ENCODE peak calls at places on chromosomes 7 and 10, in seven cellular contexts. One of them, this sample, is unnamed.
A peak's percentile ranks its signal among the peaks of the same experiment; 100 is the strongest.

GRCh38 chr7:6106140-6106904 is 75.1 kb downstream of the ANKRD61 start:
- DNase-seq in cardiac muscle cell: no peak
- DNase-seq in left ventricle myocardium inferior: no peak
- DNase-seq in SK-N-SH: no peak
- DNase-seq in transverse colon: peak; percentile 28
- DNase-seq in IMR-90: peak; percentile 38
- DNase-seq in neuronal stem cell: no peak
- DNase-seq in this sample: peak; percentile 29

GRCh38 chr10:34670101-34670500 is 145.0 kb downstream of the PARD3 start:
- DNase-seq in transverse colon: no peak
- DNase-seq in neuronal stem cell: no peak
- DNase-seq in left ventricle myocardium inferior: no peak
- DNase-seq in IMR-90: no peak
- DNase-seq in SK-N-SH: no peak
- DNase-seq in cardiac muscle cell: no peak
- DNase-seq in this sample: peak; percentile 34

GRCh38 chr7:111982133-111982532 is 224.1 kb downstream of the DOCK4 start:
- DNase-seq in left ventricle myocardium inferior: no peak
- DNase-seq in cardiac muscle cell: no peak
- DNase-seq in transverse colon: no peak
- DNase-seq in SK-N-SH: no peak
- DNase-seq in neuronal stem cell: no peak
- DNase-seq in IMR-90: no peak
- DNase-seq in this sample: no peak

GRCh38 chr7:31735991-31736982 is 49.3 kb downstream of the PPP1R17 start:
- DNase-seq in neuronal stem cell: peak; percentile 81
- DNase-seq in IMR-90: peak; percentile 51
- DNase-seq in cardiac muscle cell: peak; percentile 80
- DNase-seq in left ventricle myocardium inferior: peak; percentile 20
- DNase-seq in transverse colon: peak; percentile 47
- DNase-seq in SK-N-SH: peak; percentile 64
- DNase-seq in this sample: peak; percentile 65

GRCh38 chr7:121041516-121042148 is 53.1 kb downstream of the CPED1 start:
- DNase-seq in SK-N-SH: peak; percentile 44
- DNase-seq in left ventricle myocardium inferior: no peak
- DNase-seq in transverse colon: no peak
- DNase-seq in cardiac muscle cell: no peak
- DNase-seq in neuronal stem cell: no peak
- DNase-seq in IMR-90: peak; percentile 43
- DNase-seq in this sample: no peak

GRCh38 chr7:33666526-33666925 is 238.8 kb upstream of the BMPER start:
- DNase-seq in left ventricle myocardium inferior: no peak
- DNase-seq in transverse colon: no peak
- DNase-seq in neuronal stem cell: no peak
- DNase-seq in IMR-90: peak; percentile 6
- DNase-seq in cardiac muscle cell: no peak
- DNase-seq in SK-N-SH: no peak
- DNase-seq in this sample: no peak

GRCh38 chr7:68417659-68418058 is 1180.6 kb upstream of the AUTS2 start:
- DNase-seq in neuronal stem cell: no peak
- DNase-seq in SK-N-SH: no peak
- DNase-seq in left ventricle myocardium inferior: no peak
- DNase-seq in IMR-90: no peak
- DNase-seq in cardiac muscle cell: no peak
- DNase-seq in transverse colon: no peak
- DNase-seq in this sample: no peak

GRCh38 chr10:7756360-7756992 is 31.3 kb downstream of the KIN start:
- DNase-seq in left ventricle myocardium inferior: no peak
- DNase-seq in neuronal stem cell: no peak
- DNase-seq in SK-N-SH: no peak
- DNase-seq in IMR-90: peak; percentile 8
- DNase-seq in cardiac muscle cell: no peak
- DNase-seq in transverse colon: peak; percentile 20
- DNase-seq in this sample: peak; percentile 62

GRCh38 chr7:109641445-109641844 is 1071.8 kb downstream of the DNAJB9 start:
- DNase-seq in SK-N-SH: no peak
- DNase-seq in IMR-90: no peak
- DNase-seq in neuronal stem cell: no peak
- DNase-seq in transverse colon: no peak
- DNase-seq in left ventricle myocardium inferior: no peak
- DNase-seq in cardiac muscle cell: no peak
- DNase-seq in this sample: no peak

GRCh38 chr7:69782917-69783684 is 184.8 kb downstream of the AUTS2 start:
- DNase-seq in neuronal stem cell: no peak
- DNase-seq in IMR-90: no peak
- DNase-seq in cardiac muscle cell: no peak
- DNase-seq in SK-N-SH: no peak
- DNase-seq in transverse colon: peak; percentile 18
- DNase-seq in left ventricle myocardium inferior: peak; percentile 45
- DNase-seq in this sample: no peak

GRCh38 chr7:127158659-127159058 is 94.1 kb downstream of the GRM8 start:
- DNase-seq in cardiac muscle cell: peak; percentile 10
- DNase-seq in SK-N-SH: no peak
- DNase-seq in neuronal stem cell: no peak
- DNase-seq in transverse colon: no peak
- DNase-seq in left ventricle myocardium inferior: no peak
- DNase-seq in IMR-90: no peak
- DNase-seq in this sample: no peak

GRCh38 chr7:121752706-121753105 is 120.3 kb upstream of the PTPRZ1 start:
- DNase-seq in left ventricle myocardium inferior: no peak
- DNase-seq in neuronal stem cell: no peak
- DNase-seq in SK-N-SH: peak; percentile 2
- DNase-seq in transverse colon: no peak
- DNase-seq in IMR-90: peak; percentile 13
- DNase-seq in cardiac muscle cell: peak; percentile 22
- DNase-seq in this sample: no peak

GRCh38 chr7:150755473-150756099 is 18.4 kb downstream of the GIMAP5 start:
- DNase-seq in neuronal stem cell: no peak
- DNase-seq in SK-N-SH: no peak
- DNase-seq in left ventricle myocardium inferior: no peak
- DNase-seq in IMR-90: no peak
- DNase-seq in transverse colon: no peak
- DNase-seq in cardiac muscle cell: no peak
- DNase-seq in this sample: no peak

GRCh38 chr10:124318076-124318475 is 100.6 kb downstream of the OAT start:
- DNase-seq in left ventricle myocardium inferior: no peak
- DNase-seq in IMR-90: no peak
- DNase-seq in transverse colon: no peak
- DNase-seq in SK-N-SH: no peak
- DNase-seq in cardiac muscle cell: no peak
- DNase-seq in neuronal stem cell: no peak
- DNase-seq in this sample: no peak

GRCh38 chr10:11434323-11434722 is 177.1 kb downstream of the USP6NL start:
- DNase-seq in neuronal stem cell: no peak
- DNase-seq in cardiac muscle cell: no peak
- DNase-seq in SK-N-SH: peak; percentile 74
- DNase-seq in left ventricle myocardium inferior: no peak
- DNase-seq in IMR-90: no peak
- DNase-seq in transverse colon: no peak
- DNase-seq in this sample: no peak

GRCh38 chr10:77267703-77268630 is 369.6 kb downstream of the KCNMA1 start:
- DNase-seq in cardiac muscle cell: no peak
- DNase-seq in left ventricle myocardium inferior: no peak
- DNase-seq in transverse colon: no peak
- DNase-seq in SK-N-SH: no peak
- DNase-seq in IMR-90: peak; percentile 65
- DNase-seq in neuronal stem cell: no peak
- DNase-seq in this sample: no peak

GRCh38 chr7:44144426-44144967 is 3.4 kb upstream of the MYL7 start:
- DNase-seq in cardiac muscle cell: no peak
- DNase-seq in SK-N-SH: peak; percentile 29
- DNase-seq in transverse colon: no peak
- DNase-seq in neuronal stem cell: no peak
- DNase-seq in IMR-90: no peak
- DNase-seq in left ventricle myocardium inferior: no peak
- DNase-seq in this sample: no peak

GRCh38 chr7:94883676-94884075 is 23.7 kb upstream of the PPP1R9A start:
- DNase-seq in IMR-90: no peak
- DNase-seq in SK-N-SH: no peak
- DNase-seq in left ventricle myocardium inferior: no peak
- DNase-seq in transverse colon: no peak
- DNase-seq in neuronal stem cell: no peak
- DNase-seq in cardiac muscle cell: no peak
- DNase-seq in this sample: no peak

GRCh38 chr10:4820804-4821401 is 5.1 kb upstream of the AKR1E2 start:
- DNase-seq in cardiac muscle cell: no peak
- DNase-seq in transverse colon: no peak
- DNase-seq in IMR-90: no peak
- DNase-seq in neuronal stem cell: no peak
- DNase-seq in left ventricle myocardium inferior: no peak
- DNase-seq in SK-N-SH: no peak
- DNase-seq in this sample: no peak

GRCh38 chr10:110457851-110458582 is 39.7 kb upstream of the DUSP5 start:
- DNase-seq in left ventricle myocardium inferior: no peak
- DNase-seq in neuronal stem cell: no peak
- DNase-seq in cardiac muscle cell: no peak
- DNase-seq in IMR-90: no peak
- DNase-seq in transverse colon: peak; percentile 19
- DNase-seq in SK-N-SH: no peak
- DNase-seq in this sample: no peak

GRCh38 chr7:140604760-140605159 is 35.9 kb downstream of the DENND2A start:
- DNase-seq in left ventricle myocardium inferior: no peak
- DNase-seq in transverse colon: no peak
- DNase-seq in cardiac muscle cell: no peak
- DNase-seq in neuronal stem cell: no peak
- DNase-seq in SK-N-SH: no peak
- DNase-seq in IMR-90: peak; percentile 92
- DNase-seq in this sample: no peak

GRCh38 chr7:101905203-101905865 is 87.9 kb downstream of the CUX1 start:
- DNase-seq in neuronal stem cell: no peak
- DNase-seq in left ventricle myocardium inferior: no peak
- DNase-seq in transverse colon: no peak
- DNase-seq in SK-N-SH: no peak
- DNase-seq in IMR-90: peak; percentile 29
- DNase-seq in cardiac muscle cell: no peak
- DNase-seq in this sample: no peak

GRCh38 chr7:143931739-143932138 is 3.3 kb upstream of the OR2F2 start:
- DNase-seq in left ventricle myocardium inferior: no peak
- DNase-seq in neuronal stem cell: no peak
- DNase-seq in SK-N-SH: no peak
- DNase-seq in cardiac muscle cell: no peak
- DNase-seq in transverse colon: no peak
- DNase-seq in IMR-90: peak; percentile 35
- DNase-seq in this sample: no peak

GRCh38 chr10:66671064-66671463 is 254.8 kb upstream of the LRRTM3 start:
- DNase-seq in neuronal stem cell: no peak
- DNase-seq in transverse colon: no peak
- DNase-seq in left ventricle myocardium inferior: no peak
- DNase-seq in SK-N-SH: no peak
- DNase-seq in cardiac muscle cell: no peak
- DNase-seq in IMR-90: no peak
- DNase-seq in this sample: no peak

GRCh38 chr10:72375173-72375572 is 20.5 kb upstream of the DNAJB12 start:
- DNase-seq in left ventricle myocardium inferior: no peak
- DNase-seq in neuronal stem cell: no peak
- DNase-seq in cardiac muscle cell: peak; percentile 44
- DNase-seq in IMR-90: peak; percentile 30
- DNase-seq in transverse colon: no peak
- DNase-seq in SK-N-SH: no peak
- DNase-seq in this sample: no peak

GRCh38 chr7:77425151-77426051 is 9.3 kb upstream of the GSAP start:
- DNase-seq in left ventricle myocardium inferior: no peak
- DNase-seq in IMR-90: peak; percentile 91
- DNase-seq in cardiac muscle cell: peak; percentile 60
- DNase-seq in transverse colon: no peak
- DNase-seq in neuronal stem cell: peak; percentile 64
- DNase-seq in SK-N-SH: peak; percentile 43
- DNase-seq in this sample: no peak

GRCh38 chr10:43606323-43607198 is at the start of gene ZNF485:
- DNase-seq in neuronal stem cell: peak; percentile 43
- DNase-seq in SK-N-SH: peak; percentile 91
- DNase-seq in IMR-90: peak; percentile 64
- DNase-seq in left ventricle myocardium inferior: peak; percentile 77
- DNase-seq in cardiac muscle cell: peak; percentile 81
- DNase-seq in transverse colon: peak; percentile 69
- DNase-seq in this sample: peak; percentile 66
- H3K27ac ChIP-seq in neuronal stem cell: no peak within 1 kb of the TSS
- H3K27ac ChIP-seq in SK-N-SH: peak within 1 kb of the TSS; percentile 91
- H3K27ac ChIP-seq in IMR-90: peak within 1 kb of the TSS; percentile 49
- H3K27ac ChIP-seq in left ventricle myocardium inferior: peak within 1 kb of the TSS; percentile 77
- H3K27ac ChIP-seq in cardiac muscle cell: no peak within 1 kb of the TSS
- H3K27ac ChIP-seq in transverse colon: peak within 1 kb of the TSS; percentile 78
- H3K27ac ChIP-seq in this sample: peak within 1 kb of the TSS; percentile 65

DNA sequence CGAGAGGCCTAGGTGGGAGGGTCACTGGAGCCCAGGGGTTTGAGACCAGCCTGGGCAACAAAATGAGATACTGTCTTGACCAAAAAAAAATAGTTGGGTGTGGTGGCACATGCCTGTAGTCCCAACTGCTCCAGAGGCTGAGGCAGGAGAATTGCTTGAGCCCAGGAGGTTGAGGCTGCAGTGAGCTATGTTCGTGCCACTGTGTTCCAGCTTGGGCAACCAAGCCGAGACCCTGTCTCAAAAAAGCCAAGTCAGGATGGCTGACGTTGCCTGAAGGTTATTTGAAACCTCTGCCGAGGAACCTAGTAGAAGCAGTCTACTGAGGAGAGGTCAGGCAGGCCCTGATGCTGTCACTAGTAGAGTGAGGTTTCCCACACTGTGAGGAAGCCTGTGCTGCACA is 22.8 kb downstream of the DNAJB6 start:
- DNase-seq in cardiac muscle cell: peak; percentile 29
- DNase-seq in neuronal stem cell: no peak
- DNase-seq in SK-N-SH: no peak
- DNase-seq in IMR-90: no peak
- DNase-seq in transverse colon: no peak
- DNase-seq in left ventricle myocardium inferior: no peak
- DNase-seq in this sample: no peak
- H3K36me3 ChIP-seq in cardiac muscle cell: peaks cover 13% of the 10 kb centered on the region
- H3K36me3 ChIP-seq in neuronal stem cell: peaks cover 84% of the 10 kb centered on the region
- H3K36me3 ChIP-seq in SK-N-SH: peaks cover 62% of the 10 kb centered on the region
- H3K36me3 ChIP-seq in IMR-90: peaks cover 42% of the 10 kb centered on the region
- H3K36me3 ChIP-seq in transverse colon: no peaks in the 10 kb centered on the region
- H3K36me3 ChIP-seq in left ventricle myocardium inferior: peaks cover 60% of the 10 kb centered on the region
- H3K36me3 ChIP-seq in this sample: peaks cover 11% of the 10 kb centered on the region

GRCh38 chr10:93938140-93938539 is 44.4 kb downstream of the SLC35G1 start:
- DNase-seq in cardiac muscle cell: no peak
- DNase-seq in SK-N-SH: no peak
- DNase-seq in left ventricle myocardium inferior: no peak
- DNase-seq in IMR-90: no peak
- DNase-seq in transverse colon: no peak
- DNase-seq in neuronal stem cell: no peak
- DNase-seq in this sample: no peak
- H3K27ac ChIP-seq in cardiac muscle cell: no peak overlapping the region
- H3K27ac ChIP-seq in SK-N-SH: no peak overlapping the region
- H3K27ac ChIP-seq in left ventricle myocardium inferior: no peak overlapping the region
- H3K27ac ChIP-seq in IMR-90: no peak overlapping the region
- H3K27ac ChIP-seq in transverse colon: no peak overlapping the region
- H3K27ac ChIP-seq in neuronal stem cell: no peak overlapping the region
- H3K27ac ChIP-seq in this sample: no peak overlapping the region

DNA sequence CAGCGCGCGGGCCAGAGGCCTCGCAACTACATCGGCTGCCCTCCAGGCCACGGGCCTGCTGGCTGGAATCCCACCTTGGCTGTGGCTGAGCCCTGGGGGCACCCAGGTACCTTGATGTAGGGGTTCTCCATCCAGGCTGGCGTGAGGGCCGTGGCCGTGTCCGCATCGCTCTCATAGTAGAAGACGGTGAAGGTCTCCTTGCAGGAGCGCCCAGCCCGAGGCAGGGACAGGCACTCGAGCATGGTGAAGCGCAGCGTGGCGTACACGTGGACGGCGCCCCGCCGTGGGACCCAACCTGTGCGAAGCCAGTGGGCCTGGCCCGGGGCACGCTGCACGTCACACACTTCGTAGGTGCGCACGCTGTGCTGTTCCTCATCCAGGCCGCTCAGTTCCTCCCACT is 3.8 kb downstream of the EPHB4 start:
- DNase-seq in neuronal stem cell: no peak
- DNase-seq in IMR-90: no peak
- DNase-seq in transverse colon: no peak
- DNase-seq in cardiac muscle cell: no peak
- DNase-seq in left ventricle myocardium inferior: no peak
- DNase-seq in SK-N-SH: no peak
- DNase-seq in this sample: no peak
- H3K36me3 ChIP-seq in neuronal stem cell: peaks cover 71% of the 10 kb centered on the region
- H3K36me3 ChIP-seq in IMR-90: peaks cover 44% of the 10 kb centered on the region
- H3K36me3 ChIP-seq in transverse colon: no peaks in the 10 kb centered on the region
- H3K36me3 ChIP-seq in cardiac muscle cell: peaks cover 27% of the 10 kb centered on the region
- H3K36me3 ChIP-seq in left ventricle myocardium inferior: peaks cover 58% of the 10 kb centered on the region
- H3K36me3 ChIP-seq in SK-N-SH: peaks cover 28% of the 10 kb centered on the region
- H3K36me3 ChIP-seq in this sample: no peaks in the 10 kb centered on the region